ENCODE peak calls at places on chromosomes 7 and 10, in six cellular contexts. I is heart left ventricle, C is left ventricle myocardium inferior, A is pancreas, P is right lobe of liver, Q is uterus. E is an unnamed sample.

GRCh38 chr7:158053516-158053915 is 534.1 kb downstream of the PTPRN2 start:
- DNase-seq in Q (no peak), I (no peak), A (no peak), P (no peak), C (no peak), E (no peak)

GRCh38 chr10:20596065-20596760 is 300.9 kb downstream of the NEBL start:
- DNase-seq in P (no peak), C (no peak), A (no peak), Q (no peak), I (no peak), E (no peak)

GRCh38 chr10:49056356-49056755 is 59.0 kb downstream of the VSTM4 start:
- DNase-seq in P (no peak), A (no peak), Q (no peak), I (no peak), C (no peak), E (peak)

GRCh38 chr10:76113952-76114351 is 682.5 kb downstream of the LRMDA start:
- DNase-seq in Q (no peak), P (no peak), I (no peak), A (no peak), C (no peak), E (no peak)

GRCh38 chr7:94040254-94040653 is 36.1 kb upstream of the BET1 start:
- DNase-seq in Q (no peak), I (no peak), P (no peak), C (no peak), A (no peak), E (no peak)

GRCh38 chr7:140734096-140734495 is 37.6 kb downstream of the NDUFB2 start:
- DNase-seq in C (no peak), Q (no peak), I (no peak), A (no peak), P (no peak), E (no peak)

GRCh38 chr10:10872035-10872673 is 145.5 kb upstream of the CELF2 start:
- DNase-seq in I (no peak), Q (peak), C (no peak), A (no peak), P (no peak), E (no peak)

GRCh38 chr10:28077889-28078288 is 79.0 kb upstream of the ODAD2 start:
- DNase-seq in I (no peak), Q (no peak), A (no peak), P (no peak), C (no peak), E (no peak)

GRCh38 chr10:122308487-122309141 is 37.5 kb downstream of the BTBD16 start:
- DNase-seq in C (no peak), A (no peak), P (peak), I (no peak), Q (peak), E (no peak)

GRCh38 chr7:93717217-93717900 is 142.8 kb upstream of the CALCR start:
- DNase-seq in C (no peak), A (no peak), Q (no peak), I (no peak), P (no peak), E (no peak)

GRCh38 chr7:99943641-99944507 is 14.5 kb upstream of the GJC3 start:
- DNase-seq in A (no peak), I (no peak), C (no peak), P (no peak), Q (no peak), E (no peak)

GRCh38 chr7:8597565-8597964 is 164.2 kb downstream of the NXPH1 start:
- DNase-seq in Q (no peak), C (no peak), A (no peak), P (no peak), I (no peak), E (no peak)

GRCh38 chr10:101775273-101776131 is at the start of gene FGF8:
- DNase-seq in A (no peak), C (no peak), I (no peak), Q (no peak), P (no peak), E (no peak)

GRCh38 chr10:62264702-62265436 is 3.8 kb downstream of the RTKN2 start:
- DNase-seq in A (no peak), C (no peak), I (no peak), P (no peak), Q (no peak), E (no peak)

GRCh38 chr7:113071465-113071864 is 15.2 kb downstream of the GPR85 start:
- DNase-seq in Q (no peak), I (no peak), P (no peak), A (no peak), C (no peak), E (no peak)

GRCh38 chr7:158259671-158260423 is 327.8 kb downstream of the PTPRN2 start:
- DNase-seq in C (no peak), Q (no peak), P (no peak), I (no peak), A (no peak), E (no peak)

GRCh38 chr7:111933614-111934013 is 272.6 kb downstream of the DOCK4 start:
- DNase-seq in C (no peak), P (no peak), I (no peak), A (no peak), Q (no peak), E (no peak)

GRCh38 chr10:120850911-120851865 is at the start of gene WDR11:
- DNase-seq in A (peak), I (peak), C (peak), Q (peak), P (peak), E (peak)

GRCh38 chr7:116588225-116588624 is 63.4 kb downstream of the CAV1 start:
- DNase-seq in A (no peak), C (no peak), I (no peak), P (no peak), Q (no peak), E (no peak)

GRCh38 chr7:33185786-33186185 is 56.4 kb downstream of the BBS9 start:
- DNase-seq in I (no peak), A (no peak), Q (no peak), C (no peak), P (no peak), E (no peak)

GRCh38 chr7:129689995-129690581 is 78.6 kb downstream of the NRF1 start:
- DNase-seq in Q (no peak), C (no peak), A (no peak), P (no peak), I (no peak), E (no peak)

GRCh38 chr10:13615650-13616049 is 28.9 kb downstream of the PRPF18 start:
- DNase-seq in Q (no peak), C (no peak), I (no peak), P (no peak), A (no peak), E (no peak)

GRCh38 chr10:2989292-2989947 is 77.9 kb upstream of the PFKP start:
- DNase-seq in C (no peak), A (no peak), P (no peak), Q (no peak), I (no peak), E (no peak)

GRCh38 chr7:748446-748845 is 21.4 kb upstream of the PRKAR1B start:
- DNase-seq in A (peak), P (no peak), C (no peak), Q (no peak), I (peak), E (no peak)

GRCh38 chr7:13197501-13197900 is 510.1 kb downstream of the ARL4A start:
- DNase-seq in C (no peak), P (no peak), A (no peak), Q (no peak), I (no peak), E (no peak)

GRCh38 chr10:127354992-127355391 is 158.6 kb upstream of the INSYN2A start:
- DNase-seq in C (no peak), I (no peak), A (no peak), Q (no peak), P (no peak), E (no peak)

GRCh38 chr7:128781126-128781525 is 5.5 kb upstream of the OPN1SW start:
- DNase-seq in P (no peak), Q (no peak), C (no peak), A (no peak), I (no peak), E (no peak)

GRCh38 chr10:122213766-122214165 is 57.3 kb upstream of the BTBD16 start:
- DNase-seq in P (no peak), I (no peak), C (no peak), A (no peak), Q (no peak), E (no peak)

GRCh38 chr10:15879663-15880062 is 19.4 kb upstream of the MINDY3 start:
- DNase-seq in Q (no peak), A (no peak), I (no peak), P (no peak), C (no peak), E (no peak)

GRCh38 chr7:66769833-66770512 is 29.4 kb downstream of the RABGEF1 start:
- DNase-seq in P (no peak), A (no peak), I (no peak), Q (no peak), C (no peak), E (no peak)

GRCh38 chr7:98733036-98733435 is 116.0 kb downstream of the NPTX2 start:
- DNase-seq in Q (no peak), P (no peak), C (no peak), A (no peak), I (no peak), E (no peak)

GRCh38 chr7:32879460-32879859 is 12.1 kb downstream of the KBTBD2 start:
- DNase-seq in I (no peak), Q (no peak), A (no peak), C (no peak), P (no peak), E (no peak)

GRCh38 chr10:131084791-131085585 is 226.5 kb downstream of the TCERG1L start:
- DNase-seq in I (no peak), C (no peak), A (no peak), P (no peak), Q (no peak), E (no peak)

GRCh38 chr10:63627376-63627775 is 106.2 kb downstream of the REEP3 start:
- DNase-seq in I (no peak), A (no peak), P (no peak), C (no peak), Q (no peak), E (no peak)

GRCh38 chr7:34849163-34849960 is 187.9 kb downstream of the DPY19L1 start:
- DNase-seq in A (no peak), Q (no peak), I (no peak), P (no peak), C (no peak), E (no peak)

GRCh38 chr7:124762611-124763143 is 2.9 kb downstream of the GPR37 start:
- DNase-seq in P (peak), I (no peak), C (no peak), Q (peak), A (no peak), E (no peak)

GRCh38 chr7:138982204-138982623 is 1.0 kb upstream of the KIAA1549 start:
- DNase-seq in Q (no peak), P (no peak), I (no peak), A (no peak), C (no peak), E (no peak)
- H3K27ac ChIP-seq in Q (peak), P (no peak), I (no peak), A (no peak), C (no peak), E (no peak)

GRCh38 chr10:26890956-26891355 is 30.2 kb upstream of the ABI1 start:
- DNase-seq in Q (no peak), I (no peak), C (no peak), A (no peak), P (no peak), E (peak)
- TF ChIP-seq CTCF in Q (no peak), I (peak), C (peak), A (no peak), P (peak), E (peak)

GRCh38 chr10:119375574-119376265 is 166.8 kb downstream of the RGS10 start:
- DNase-seq in C (peak), I (peak), P (no peak), A (no peak), Q (no peak), E (peak)
- H3K27ac ChIP-seq in C (peak), I (peak), P (no peak), A (no peak), Q (no peak), E (peak)

DNA sequence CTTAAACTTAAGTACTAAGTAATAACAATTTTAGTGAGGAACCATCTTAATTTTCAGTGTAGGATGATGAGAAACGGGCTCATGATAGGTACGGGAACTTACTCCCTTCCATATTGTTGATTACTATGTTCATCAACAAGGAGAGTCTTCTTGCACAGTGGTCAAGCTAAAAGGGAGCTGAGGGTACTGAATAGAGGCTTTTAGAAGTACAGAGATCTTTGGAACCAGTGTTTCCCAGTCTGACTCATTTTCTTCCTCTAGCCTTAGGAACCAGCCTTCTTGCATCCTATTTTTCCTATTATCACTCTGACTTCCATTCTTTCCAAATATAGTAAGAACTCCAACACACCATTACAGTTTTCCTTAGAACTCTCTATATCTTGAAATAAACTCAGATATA is 17.6 kb upstream of the SEMA3D start:
- DNase-seq in P (no peak), C (no peak), I (no peak), A (no peak), Q (no peak), E (no peak)
- TF ChIP-seq CTCF in P (no peak), C (no peak), I (no peak), A (no peak), Q (no peak), E (no peak)

GRCh38 chr10:71604324-71605018 is 115.1 kb downstream of the C10orf105 start:
- DNase-seq in C (no peak), A (no peak), Q (no peak), P (no peak), I (no peak), E (no peak)
- H3K27ac ChIP-seq in C (no peak), A (no peak), Q (no peak), P (no peak), I (no peak), E (no peak)

GRCh38 chr10:53841746-53842145 is 959.3 kb downstream of the PCDH15 start:
- DNase-seq in Q (no peak), P (no peak), I (no peak), A (no peak), C (no peak), E (no peak)

GRCh38 chr10:53843691-53844362 is 957.2 kb downstream of the PCDH15 start:
- DNase-seq in I (no peak), C (no peak), A (no peak), P (no peak), Q (no peak), E (peak)

GRCh38 chr10:53846809-53847208 is 954.2 kb downstream of the PCDH15 start:
- DNase-seq in Q (no peak), C (no peak), I (no peak), A (no peak), P (no peak), E (no peak)
- TF ChIP-seq CTCF in Q (no peak), C (no peak), I (no peak), A (no peak), P (no peak), E (no peak)

DNA sequence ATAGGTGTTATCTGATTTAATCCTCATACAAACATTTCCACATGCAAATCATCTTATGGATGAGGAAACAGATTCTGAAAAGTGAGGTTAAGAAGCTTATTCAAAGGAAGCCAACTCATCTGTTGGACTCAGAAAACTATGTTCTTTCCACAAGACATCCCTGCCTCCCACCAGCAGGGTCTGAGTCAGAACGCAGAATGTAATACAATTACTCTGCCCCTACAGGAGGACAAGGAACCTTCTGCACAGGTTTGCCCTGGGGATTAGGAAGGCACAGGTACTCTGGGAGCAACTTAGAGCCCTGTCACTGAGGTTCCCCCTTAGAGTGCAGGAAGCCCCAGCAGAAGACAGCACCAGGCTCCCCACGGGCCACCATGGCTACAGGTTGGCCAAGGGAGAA is 255.7 kb downstream of the TNS3 start:
- DNase-seq in Q (no peak), P (no peak), A (no peak), C (no peak), I (no peak), E (no peak)
- H3K27ac ChIP-seq in Q (peak), P (no peak), A (no peak), C (peak), I (peak), E (no peak)

GRCh38 chr10:129680661-129681344 is 213.8 kb downstream of the MGMT start:
- DNase-seq in P (no peak), I (no peak), Q (no peak), A (no peak), C (no peak), E (no peak)
- TF ChIP-seq CTCF in P (no peak), I (no peak), Q (no peak), A (no peak), C (no peak), E (no peak)

DNA sequence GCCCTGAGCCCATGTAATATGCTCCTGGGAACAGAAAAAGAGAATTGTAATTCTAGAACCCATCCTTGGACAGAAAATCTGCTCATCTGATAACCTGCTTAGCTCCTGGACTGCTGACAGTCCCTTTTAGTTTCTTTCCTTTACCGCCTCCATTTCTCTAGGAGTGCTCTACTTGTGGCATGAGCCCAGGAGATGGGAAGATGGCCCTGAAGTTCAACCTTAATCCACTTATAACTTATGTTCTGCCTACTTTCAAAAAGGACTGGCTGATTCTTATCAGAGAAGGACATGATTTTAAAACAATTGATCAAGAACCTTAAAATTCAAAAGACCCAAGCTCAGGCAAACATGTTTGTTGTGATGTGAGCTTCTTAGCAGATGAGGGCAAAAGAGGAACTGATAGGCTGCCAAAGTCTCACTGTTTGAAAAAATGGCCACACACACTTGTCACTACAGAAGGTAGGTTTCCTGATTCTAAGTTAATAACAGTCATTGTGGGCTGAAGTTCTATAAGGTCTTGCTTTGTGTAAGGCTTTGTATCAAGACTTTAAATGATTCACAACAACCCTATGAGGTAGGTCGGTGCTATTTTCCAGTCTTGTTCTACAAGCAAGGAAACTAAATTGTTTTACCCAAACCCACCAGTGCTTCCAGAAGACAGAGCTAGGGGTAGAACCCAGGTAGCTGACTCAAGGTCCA is 94.3 kb upstream of the AFAP1L2 start:
- DNase-seq in P (no peak), C (no peak), Q (no peak), I (no peak), A (no peak), E (no peak)
- H3K27ac ChIP-seq in P (no peak), C (peak), Q (no peak), I (no peak), A (no peak), E (peak)

DNA sequence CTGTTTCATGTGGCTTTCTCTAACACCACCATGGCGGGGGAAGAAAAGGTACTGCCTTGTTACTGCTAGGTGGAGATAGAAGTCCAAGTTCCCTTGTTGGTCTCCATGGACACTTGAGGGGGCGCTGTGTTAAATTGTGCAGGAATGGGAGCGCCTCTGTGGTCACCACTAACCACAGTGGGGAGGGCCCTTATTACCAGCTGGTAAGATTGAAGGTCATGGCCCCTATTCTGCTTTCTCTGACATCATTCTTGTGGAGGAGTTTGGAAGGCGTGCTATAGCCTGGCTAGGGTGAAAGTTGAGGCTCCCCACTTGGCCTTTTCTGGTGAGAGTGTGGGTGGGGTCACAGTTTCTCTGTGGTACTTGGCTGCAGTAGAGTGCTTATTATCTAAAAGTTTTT is 14.9 kb upstream of the MXI1 start:
- DNase-seq in P (no peak), C (no peak), A (no peak), I (no peak), Q (no peak), E (no peak)
- TF ChIP-seq CTCF in P (no peak), C (peak), A (no peak), I (no peak), Q (no peak), E (no peak)